ENCODE peak calls at places on chromosomes 7 and 10, in four cellular contexts. One of them, this sample, is unnamed.

GRCh38 chr10:87864497-87865059 is 1.2 kb downstream of the PTEN start:
- DNase-seq in GM12891: no peak
- DNase-seq in GM12878: no peak
- DNase-seq in K562: peak
- DNase-seq in this sample: no peak

GRCh38 chr7:151249034-151249731 is 689 bp upstream of the SMARCD3 start:
- DNase-seq in GM12891: no peak
- DNase-seq in GM12878: no peak
- DNase-seq in K562: no peak
- DNase-seq in this sample: no peak

GRCh38 chr10:15433850-15434537 is 62.9 kb upstream of the FAM171A1 start:
- DNase-seq in GM12891: peak
- DNase-seq in GM12878: no peak
- DNase-seq in K562: peak
- DNase-seq in this sample: peak

GRCh38 chr10:82925547-82925946 is 1050.6 kb downstream of the NRG3 start:
- DNase-seq in GM12891: no peak
- DNase-seq in GM12878: no peak
- DNase-seq in K562: no peak
- DNase-seq in this sample: no peak

GRCh38 chr7:30965883-30966282 is 2.1 kb downstream of the GHRHR start:
- DNase-seq in GM12891: no peak
- DNase-seq in GM12878: no peak
- DNase-seq in K562: no peak
- DNase-seq in this sample: no peak

GRCh38 chr7:88321694-88322093 is 15.0 kb upstream of the STEAP4 start:
- DNase-seq in GM12891: no peak
- DNase-seq in GM12878: no peak
- DNase-seq in K562: no peak
- DNase-seq in this sample: no peak

GRCh38 chr7:47337531-47337930 is 244.4 kb downstream of the TNS3 start:
- DNase-seq in GM12891: no peak
- DNase-seq in GM12878: peak
- DNase-seq in K562: no peak
- DNase-seq in this sample: no peak

GRCh38 chr7:30141405-30142045 is 6.7 kb downstream of the MTURN start:
- DNase-seq in GM12891: no peak
- DNase-seq in GM12878: no peak
- DNase-seq in K562: no peak
- DNase-seq in this sample: no peak

GRCh38 chr10:78194539-78195402 is 161.1 kb downstream of the RPS24 start:
- DNase-seq in GM12891: no peak
- DNase-seq in GM12878: no peak
- DNase-seq in K562: no peak
- DNase-seq in this sample: no peak

GRCh38 chr10:58950618-58951017 is 225.8 kb upstream of the PHYHIPL start:
- DNase-seq in GM12891: no peak
- DNase-seq in GM12878: no peak
- DNase-seq in K562: no peak
- DNase-seq in this sample: no peak

GRCh38 chr10:49611166-49611814 is 1.2 kb downstream of the SLC18A3 start:
- DNase-seq in GM12891: no peak
- DNase-seq in GM12878: no peak
- DNase-seq in K562: no peak
- DNase-seq in this sample: no peak

GRCh38 chr7:105429746-105430612 is 41.3 kb upstream of the SRPK2 start:
- DNase-seq in GM12891: no peak
- DNase-seq in GM12878: no peak
- DNase-seq in K562: peak
- DNase-seq in this sample: peak

GRCh38 chr10:95026461-95026860 is 42.8 kb downstream of the CYP2C8 start:
- DNase-seq in GM12891: no peak
- DNase-seq in GM12878: no peak
- DNase-seq in K562: no peak
- DNase-seq in this sample: no peak

GRCh38 chr10:30018512-30018911 is 40.9 kb downstream of the JCAD start:
- DNase-seq in GM12891: no peak
- DNase-seq in GM12878: no peak
- DNase-seq in K562: no peak
- DNase-seq in this sample: no peak

GRCh38 chr10:3363316-3364070 is 190.9 kb upstream of the PITRM1 start:
- DNase-seq in GM12891: no peak
- DNase-seq in GM12878: no peak
- DNase-seq in K562: no peak
- DNase-seq in this sample: no peak

GRCh38 chr7:23299770-23300300 is 696 bp downstream of the MALSU1 start:
- DNase-seq in GM12891: no peak
- DNase-seq in GM12878: no peak
- DNase-seq in K562: peak
- DNase-seq in this sample: no peak

GRCh38 chr10:30784896-30785605 is 155.5 kb upstream of the LYZL2 start:
- DNase-seq in GM12891: peak
- DNase-seq in GM12878: no peak
- DNase-seq in K562: no peak
- DNase-seq in this sample: no peak

GRCh38 chr7:106947244-106947728 is 82.2 kb downstream of the PIK3CG start:
- DNase-seq in GM12891: peak
- DNase-seq in GM12878: no peak
- DNase-seq in K562: peak
- DNase-seq in this sample: peak

GRCh38 chr7:141355057-141355456 is 196.2 kb upstream of the AGK start:
- DNase-seq in GM12891: no peak
- DNase-seq in GM12878: no peak
- DNase-seq in K562: no peak
- DNase-seq in this sample: no peak

GRCh38 chr7:40656349-40656748 is 521.5 kb downstream of the SUGCT start:
- DNase-seq in GM12891: no peak
- DNase-seq in GM12878: no peak
- DNase-seq in K562: no peak
- DNase-seq in this sample: no peak

GRCh38 chr7:116708861-116709260 is 36.9 kb downstream of the MET start:
- DNase-seq in GM12891: no peak
- DNase-seq in GM12878: no peak
- DNase-seq in K562: no peak
- DNase-seq in this sample: no peak

GRCh38 chr10:115355162-115355760 is 262.1 kb downstream of the ATRNL1 start:
- DNase-seq in GM12891: peak
- DNase-seq in GM12878: peak
- DNase-seq in K562: peak
- DNase-seq in this sample: peak

GRCh38 chr10:34655286-34656170 is 159.6 kb downstream of the PARD3 start:
- DNase-seq in GM12891: no peak
- DNase-seq in GM12878: no peak
- DNase-seq in K562: peak
- DNase-seq in this sample: no peak

GRCh38 chr7:149830997-149831729 is 7.0 kb upstream of the ZNF862 start:
- DNase-seq in GM12891: no peak
- DNase-seq in GM12878: no peak
- DNase-seq in K562: no peak
- DNase-seq in this sample: no peak

GRCh38 chr10:74963549-74963948 is 137.1 kb downstream of the KAT6B start:
- DNase-seq in GM12891: no peak
- DNase-seq in GM12878: no peak
- DNase-seq in K562: no peak
- DNase-seq in this sample: no peak

GRCh38 chr10:49654036-49654693 is 25.3 kb upstream of the C10orf53 start:
- DNase-seq in GM12891: no peak
- DNase-seq in GM12878: no peak
- DNase-seq in K562: no peak
- DNase-seq in this sample: no peak

GRCh38 chr7:9507281-9507680 is 1073.9 kb downstream of the NXPH1 start:
- DNase-seq in GM12891: no peak
- DNase-seq in GM12878: no peak
- DNase-seq in K562: no peak
- DNase-seq in this sample: no peak

GRCh38 chr7:44226396-44226753 is 25.6 kb downstream of the YKT6 start:
- DNase-seq in GM12891: no peak
- DNase-seq in GM12878: no peak
- DNase-seq in K562: no peak
- DNase-seq in this sample: no peak

GRCh38 chr7:131103997-131104396 is 223.7 kb upstream of the MKLN1 start:
- DNase-seq in GM12891: no peak
- DNase-seq in GM12878: no peak
- DNase-seq in K562: no peak
- DNase-seq in this sample: peak

GRCh38 chr10:94496010-94496409 is 49.6 kb upstream of the HELLS start:
- DNase-seq in GM12891: no peak
- DNase-seq in GM12878: peak
- DNase-seq in K562: no peak
- DNase-seq in this sample: no peak

GRCh38 chr10:123863189-123863580 is 28.4 kb downstream of the CPXM2 start:
- DNase-seq in GM12891: no peak
- DNase-seq in GM12878: no peak
- DNase-seq in K562: no peak
- DNase-seq in this sample: no peak

GRCh38 chr10:105743343-105744056 is 1102.4 kb downstream of the SORCS3 start:
- DNase-seq in GM12891: no peak
- DNase-seq in GM12878: no peak
- DNase-seq in K562: no peak
- DNase-seq in this sample: no peak

GRCh38 chr7:25965405-25966123 is 186.4 kb upstream of the NFE2L3 start:
- DNase-seq in GM12891: no peak
- DNase-seq in GM12878: no peak
- DNase-seq in K562: no peak
- DNase-seq in this sample: no peak
- TF ChIP-seq SPI1 in GM12891: no peak
- TF ChIP-seq SPI1 in GM12878: no peak
- TF ChIP-seq SPI1 in K562: no peak
- TF ChIP-seq SPI1 in this sample: no peak

DNA sequence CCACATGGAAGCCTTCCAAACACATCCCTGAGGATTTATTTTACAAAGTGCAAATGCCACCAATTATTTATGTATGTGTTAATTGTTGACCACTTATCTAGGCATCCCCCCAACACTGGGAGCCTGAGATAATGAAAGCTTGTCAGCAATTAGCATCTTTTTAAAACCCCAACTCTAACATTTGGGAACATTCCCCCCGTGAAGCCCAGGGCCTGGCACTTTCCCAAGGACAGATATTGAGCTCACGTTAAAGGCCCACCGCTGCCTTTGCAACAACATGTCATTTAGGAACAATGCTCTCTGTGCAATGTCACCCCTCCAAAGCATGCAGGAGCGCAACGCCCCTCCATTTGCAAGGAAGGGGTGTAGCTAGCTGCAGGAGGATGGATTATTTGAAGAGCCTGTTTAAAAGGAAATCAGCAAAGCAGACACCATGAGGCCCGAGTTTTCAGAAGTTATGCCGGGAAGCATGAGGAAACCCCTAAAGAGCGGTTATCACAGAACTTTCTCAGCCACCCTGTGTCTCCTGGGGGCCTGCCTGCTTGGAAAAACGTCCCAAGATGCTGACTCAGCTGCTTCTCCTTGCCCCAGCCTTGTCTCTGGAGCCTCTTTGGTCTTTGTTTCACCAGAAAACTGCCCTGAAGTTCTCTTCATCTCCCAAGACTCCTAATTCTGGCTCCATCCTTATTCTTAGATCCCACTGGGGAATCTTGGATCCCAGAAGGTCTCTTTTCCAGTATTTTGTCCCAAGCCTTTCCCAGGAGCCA is 444.0 kb downstream of the GRID1 start:
- DNase-seq in GM12891: no peak
- DNase-seq in GM12878: no peak
- DNase-seq in K562: no peak
- DNase-seq in this sample: no peak
- TF ChIP-seq SPI1 in GM12891: no peak
- TF ChIP-seq SPI1 in GM12878: no peak
- TF ChIP-seq SPI1 in K562: no peak
- TF ChIP-seq SPI1 in this sample: no peak

DNA sequence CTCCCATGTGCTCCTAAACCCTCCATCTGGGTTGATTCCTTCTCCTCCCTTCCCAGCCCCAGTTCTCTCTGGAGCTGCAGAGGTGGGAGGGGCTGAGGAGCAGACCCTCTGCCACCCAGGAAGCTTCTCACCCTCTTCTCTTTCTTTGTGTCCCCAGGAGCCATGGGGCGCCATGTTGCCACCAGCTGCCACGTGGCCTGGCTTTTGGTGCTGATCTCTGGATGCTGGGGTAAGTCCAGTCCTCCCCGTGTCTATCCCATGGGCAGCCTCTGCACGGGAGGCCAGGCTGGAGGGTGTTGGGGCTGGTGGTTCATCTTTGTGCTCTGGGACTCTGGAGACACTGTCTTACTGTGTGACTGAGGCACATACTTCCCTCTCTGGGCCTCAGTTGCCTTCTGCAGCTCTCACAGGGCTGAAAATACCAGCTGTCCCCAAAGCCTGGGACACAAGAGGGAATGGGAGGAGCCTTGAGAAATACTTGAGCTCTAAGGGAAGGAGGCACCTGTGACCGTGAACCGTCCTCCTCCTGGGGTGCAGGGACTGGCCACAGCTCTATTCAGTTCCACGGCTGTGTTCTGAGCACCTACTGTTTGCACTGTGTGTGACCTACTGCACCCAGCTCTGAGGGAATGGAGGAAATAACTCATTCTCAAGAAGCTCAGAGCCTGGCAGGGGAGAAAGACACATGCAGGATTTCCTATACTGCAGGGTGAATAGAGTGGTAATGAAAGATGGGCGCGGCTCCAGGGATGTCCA is 43.1 kb downstream of the CDH23 start:
- DNase-seq in GM12891: no peak
- DNase-seq in GM12878: no peak
- DNase-seq in K562: no peak
- DNase-seq in this sample: no peak
- TF ChIP-seq SPI1 in GM12891: no peak
- TF ChIP-seq SPI1 in GM12878: no peak
- TF ChIP-seq SPI1 in K562: no peak
- TF ChIP-seq SPI1 in this sample: no peak

GRCh38 chr7:77329466-77330168 is 86.5 kb downstream of the GSAP start:
- DNase-seq in GM12891: no peak
- DNase-seq in GM12878: no peak
- DNase-seq in K562: no peak
- DNase-seq in this sample: no peak

GRCh38 chr7:77327932-77328628 is 88.1 kb downstream of the GSAP start:
- DNase-seq in GM12891: no peak
- DNase-seq in GM12878: no peak
- DNase-seq in K562: no peak
- DNase-seq in this sample: no peak

GRCh38 chr7:77330169-77330882 is 85.8 kb downstream of the GSAP start:
- DNase-seq in GM12891: no peak
- DNase-seq in GM12878: peak
- DNase-seq in K562: no peak
- DNase-seq in this sample: peak

GRCh38 chr7:77327067-77327931 is 88.8 kb downstream of the GSAP start:
- DNase-seq in GM12891: no peak
- DNase-seq in GM12878: no peak
- DNase-seq in K562: no peak
- DNase-seq in this sample: peak

DNA sequence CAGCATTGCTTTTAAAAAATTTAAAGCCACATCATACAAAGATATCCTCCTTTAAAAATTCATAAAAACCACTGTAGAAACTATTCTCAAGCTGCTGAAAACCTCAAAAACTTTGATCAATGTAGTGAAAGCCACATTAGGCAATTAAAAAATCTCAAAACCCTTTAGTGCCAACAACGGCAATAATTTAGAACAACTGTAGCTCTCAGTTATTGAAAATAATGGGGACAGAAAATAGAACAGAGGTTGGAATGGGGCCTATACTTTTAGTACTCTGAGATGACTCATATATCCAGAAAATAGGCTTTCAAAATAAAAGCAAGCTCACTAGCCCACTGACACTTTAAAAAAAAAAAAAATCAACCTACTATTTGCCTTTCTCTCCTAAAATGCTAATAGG is 87.5 kb downstream of the GSAP start:
- DNase-seq in GM12891: no peak
- DNase-seq in GM12878: no peak
- DNase-seq in K562: no peak
- DNase-seq in this sample: no peak
- TF ChIP-seq SPI1 in GM12891: no peak
- TF ChIP-seq SPI1 in GM12878: no peak
- TF ChIP-seq SPI1 in K562: no peak
- TF ChIP-seq SPI1 in this sample: no peak

This sample was measured in HL-60.